ENCODE peak calls at places on chromosomes 4 and X, in eight cellular contexts. W is psoas muscle; Z is Peyer's patch; F is adipocyte; C is A549; X is sigmoid colon; R is CD8-positive, alpha-beta T cell; T is IMR-90. S is an unnamed sample.
A peak's percentile ranks its signal among the peaks of the same experiment; 100 is the strongest.

GRCh38 chr4:19508442-19508841 is 743.3 kb upstream of the SLIT2 start:
- DNase-seq in C (no peak), F (no peak), X (no peak), R (no peak), Z (no peak), T (no peak), W (no peak), S (peak; percentile 1)

GRCh38 chr4:55038176-55038890 is 87.1 kb downstream of the KDR start:
- DNase-seq in Z (no peak), W (no peak), C (no peak), T (no peak), R (no peak), F (peak; percentile 69), X (no peak), S (peak; percentile 28)

GRCh38 chr4:188781655-188782054 is 642.4 kb downstream of the TRIML1 start:
- DNase-seq in R (no peak), T (peak; percentile 16), C (peak; percentile 20), F (peak; percentile 34), W (no peak), Z (no peak), X (no peak), S (no peak)

GRCh38 chr4:37216209-37216608 is 28.3 kb upstream of the NWD2 start:
- DNase-seq in T (no peak), X (no peak), W (no peak), R (no peak), Z (no peak), C (no peak), F (no peak), S (no peak)

GRCh38 chr4:119537586-119537985 is 91.0 kb downstream of the PDE5A start:
- DNase-seq in C (no peak), Z (no peak), X (no peak), T (no peak), W (no peak), R (no peak), F (no peak), S (no peak)

GRCh38 chrX:49273181-49273727 is 3.7 kb downstream of the PPP1R3F start:
- DNase-seq in Z (no peak), C (no peak), X (peak; percentile 13), F (no peak), R (no peak), W (no peak), T (no peak), S (no peak)

GRCh38 chr4:59597536-59598232 is 1602.4 kb upstream of the ADGRL3 start:
- DNase-seq in F (no peak), X (no peak), R (no peak), Z (no peak), T (no peak), W (no peak), C (no peak), S (peak; percentile 16)

GRCh38 chr4:59044316-59044715 is 1934.1 kb upstream of the IGFBP7 start:
- DNase-seq in Z (no peak), C (no peak), R (no peak), W (no peak), F (no peak), X (no peak), T (no peak), S (no peak)

GRCh38 chr4:145436793-145437192 is 44.9 kb upstream of the SMAD1 start:
- DNase-seq in X (no peak), W (no peak), C (no peak), F (no peak), Z (no peak), R (no peak), T (no peak), S (no peak)

GRCh38 chr4:4387531-4388311 is 819 bp downstream of the NSG1 start:
- DNase-seq in R (no peak), F (peak; percentile 18), Z (no peak), T (no peak), C (no peak), W (peak; percentile 34), X (peak; percentile 56), S (no peak)

GRCh38 chr4:151540728-151541437 is 131.9 kb downstream of the FHIP1A start:
- DNase-seq in C (peak; percentile 86), F (peak; percentile 80), X (no peak), R (no peak), T (peak; percentile 86), Z (no peak), W (no peak), S (peak; percentile 99)

GRCh38 chrX:126165721-126166401 is at the start of gene DCAF12L2:
- DNase-seq in X (peak; percentile 57), Z (no peak), F (peak; percentile 0), W (peak; percentile 50), C (peak; percentile 4), R (no peak), T (no peak), S (no peak)

GRCh38 chr4:111960241-111960667 is 185.0 kb upstream of the FAM241A start:
- DNase-seq in F (peak; percentile 16), T (no peak), R (no peak), C (peak; percentile 29), X (no peak), W (no peak), Z (no peak), S (peak; percentile 17)

GRCh38 chr4:74546020-74546419 is 101.1 kb downstream of the AREG start:
- DNase-seq in C (peak; percentile 19), F (peak; percentile 73), T (no peak), Z (no peak), X (no peak), R (no peak), W (no peak), S (peak; percentile 92)

GRCh38 chr4:6360385-6360784 is 90.7 kb downstream of the WFS1 start:
- DNase-seq in R (no peak), F (no peak), W (peak; percentile 24), X (no peak), Z (no peak), T (no peak), C (no peak), S (no peak)

GRCh38 chrX:74291964-74292891 is 11.8 kb upstream of the ZCCHC13 start:
- DNase-seq in C (peak; percentile 95), R (peak; percentile 61), Z (peak; percentile 85), X (peak; percentile 95), F (peak; percentile 92), W (peak; percentile 92), T (peak; percentile 87), S (peak; percentile 80)

GRCh38 chr4:40255722-40256281 is 59.0 kb downstream of the RHOH start:
- DNase-seq in X (no peak), R (no peak), C (peak; percentile 96), T (peak; percentile 99), F (peak; percentile 95), W (no peak), Z (no peak), S (peak; percentile 95)

GRCh38 chr4:150256841-150257273 is 178.6 kb downstream of the DCLK2 start:
- DNase-seq in F (no peak), X (no peak), Z (no peak), C (no peak), T (no peak), R (no peak), W (no peak), S (peak; percentile 91)

GRCh38 chrX:55524487-55524886 is 34.8 kb upstream of the USP51 start:
- DNase-seq in Z (no peak), C (peak; percentile 3), X (no peak), F (no peak), W (no peak), T (peak; percentile 3), R (no peak), S (no peak)

GRCh38 chr4:93203708-93204107 is 624.8 kb upstream of the ATOH1 start:
- DNase-seq in C (peak; percentile 6), T (peak; percentile 12), Z (no peak), R (no peak), X (no peak), F (no peak), W (no peak), S (peak; percentile 2)

GRCh38 chr4:83219344-83219990 is 65.1 kb downstream of the COQ2 start:
- DNase-seq in C (no peak), F (peak; percentile 33), X (no peak), T (no peak), Z (peak; percentile 65), R (no peak), W (no peak), S (peak; percentile 86)

GRCh38 chr4:71586087-71586763 is 197.7 kb downstream of the GC start:
- DNase-seq in Z (no peak), X (no peak), C (no peak), R (no peak), W (no peak), F (no peak), T (no peak), S (no peak)
- H3K4me1 ChIP-seq in Z (no peaks in the 10 kb centered on the region), X (no peaks in the 10 kb centered on the region), C (no peaks in the 10 kb centered on the region), R (no peaks in the 10 kb centered on the region), W (no peaks in the 10 kb centered on the region), F (no peaks in the 10 kb centered on the region), T (no peaks in the 10 kb centered on the region), S (no peaks in the 10 kb centered on the region)

GRCh38 chrX:68431836-68432235 is 1.5 kb downstream of the OPHN1 start:
- DNase-seq in Z (no peak), C (no peak), R (no peak), F (no peak), X (no peak), W (no peak), T (peak; percentile 66), S (no peak)
- H3K4me3 ChIP-seq in Z (no peak overlapping the region), C (no peak overlapping the region), R (no peak overlapping the region), F (peak overlapping the region; percentile 86), X (no peak overlapping the region), W (peak overlapping the region; percentile 70), T (no peak overlapping the region), S (no peak overlapping the region)

GRCh38 chr4:15656038-15656470 is 897 bp upstream of the FBXL5 start:
- DNase-seq in X (no peak), T (no peak), C (no peak), Z (no peak), F (no peak), R (no peak), W (no peak), S (no peak)

GRCh38 chr4:15653430-15653829 is 1.7 kb downstream of the FBXL5 start:
- DNase-seq in W (no peak), T (no peak), X (no peak), C (no peak), R (no peak), Z (no peak), F (peak; percentile 25), S (no peak)

GRCh38 chr4:15653864-15654391 is 1.2 kb downstream of the FBXL5 start:
- DNase-seq in T (peak; percentile 65), F (peak; percentile 75), R (no peak), Z (no peak), X (no peak), W (no peak), C (peak; percentile 32), S (peak; percentile 66)

GRCh38 chr4:15655223-15656037 is at the start of gene FBXL5:
- DNase-seq in T (peak; percentile 84), Z (peak; percentile 74), X (peak; percentile 87), C (peak; percentile 78), F (peak; percentile 95), R (peak; percentile 66), W (peak; percentile 90), S (peak; percentile 82)

GRCh38 chr4:15654556-15655222 is 468 bp downstream of the FBXL5 start:
- DNase-seq in Z (peak; percentile 58), C (peak; percentile 19), X (peak; percentile 79), T (peak; percentile 24), R (peak; percentile 6), F (peak; percentile 67), W (peak; percentile 68), S (peak; percentile 38)
- H3K4me1 ChIP-seq in Z (peaks cover 19% of the 10 kb centered on the region), C (peaks cover 37% of the 10 kb centered on the region), X (no peaks in the 10 kb centered on the region), T (peaks cover 13% of the 10 kb centered on the region), R (peaks cover 58% of the 10 kb centered on the region), F (peaks cover 73% of the 10 kb centered on the region), W (peaks cover 39% of the 10 kb centered on the region), S (peaks cover 29% of the 10 kb centered on the region)

DNA sequence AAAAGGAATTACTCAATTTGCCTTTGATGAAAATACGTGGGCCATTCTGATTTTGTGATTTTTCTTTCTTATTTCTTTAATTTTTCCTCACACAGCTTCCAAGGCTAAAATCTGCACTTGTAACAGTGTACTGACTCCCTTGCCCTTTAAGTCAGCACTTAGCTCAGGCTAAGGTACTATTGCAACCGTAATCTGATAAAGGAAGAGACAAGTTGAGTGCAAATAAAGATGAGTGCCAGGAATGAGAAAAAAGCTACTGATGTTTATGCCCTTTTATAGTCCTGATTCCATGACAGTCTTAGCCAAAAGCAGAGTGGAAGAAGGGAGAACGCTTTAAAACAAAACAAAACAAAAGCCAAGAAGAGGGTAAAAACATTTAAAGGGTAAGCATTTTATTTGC is 6.0 kb downstream of the DMD start:
- DNase-seq in T (peak; percentile 5), W (no peak), C (no peak), X (no peak), Z (no peak), R (no peak), F (no peak), S (no peak)
- H3K4me3 ChIP-seq in T (peak overlapping the region; percentile 30), W (peak overlapping the region; percentile 64), C (no peak overlapping the region), X (peak overlapping the region; percentile 21), Z (no peak overlapping the region), R (no peak overlapping the region), F (peak overlapping the region; percentile 61), S (peak overlapping the region; percentile 28)